ENCODE peak calls at places on chromosomes 12 and 14, in five cellular contexts. I is NCI-H1694 treated with DMSO at 0.1 percent for 48 hours; G is nephron progenitor cell; Z is neuronal stem cell; Q is stimulated activated CD8-positive, alpha-beta memory T cell treated with anti-CD3 and anti-CD28 coated beads, Interleukin-2, amount 100 ng/mL, for 48 hours. V is an unnamed sample.

GRCh38 chr14:105141486-105142281 is 26.9 kb downstream of the JAG2 start:
- DNase-seq in Z (no peak), G (no peak), Q (no peak), I (no peak), V (no peak)

GRCh38 chr12:60205500-60205899 is 609.7 kb downstream of the SLC16A7 start:
- DNase-seq in Z (no peak), G (no peak), I (no peak), Q (no peak), V (no peak)

GRCh38 chr12:52210186-52210924 is 18.5 kb upstream of the KRT80 start:
- DNase-seq in Q (no peak), I (no peak), G (no peak), Z (no peak), V (no peak)

GRCh38 chr12:60501124-60501729 is 905.4 kb downstream of the SLC16A7 start:
- DNase-seq in I (no peak), Z (no peak), Q (no peak), G (no peak), V (no peak)

GRCh38 chr12:1056390-1056789 is 65.4 kb downstream of the ERC1 start:
- DNase-seq in I (no peak), G (no peak), Q (no peak), Z (no peak), V (no peak)

GRCh38 chr14:105884808-105885281 is 358.5 kb downstream of the TMEM121 start:
- DNase-seq in Q (no peak), G (no peak), I (no peak), Z (no peak), V (no peak)

GRCh38 chr14:35332517-35333346 is 40.5 kb downstream of the PSMA6 start:
- DNase-seq in G (no peak), I (no peak), Z (no peak), Q (peak), V (peak)

GRCh38 chr14:89264196-89264800 is 152.7 kb downstream of the FOXN3 start:
- DNase-seq in G (no peak), Q (no peak), I (no peak), Z (no peak), V (no peak)

GRCh38 chr12:124470139-124470538 is 97.3 kb downstream of the NCOR2 start:
- DNase-seq in I (no peak), Z (no peak), Q (no peak), G (no peak), V (no peak)

GRCh38 chr12:89051065-89051677 is 301.1 kb downstream of the DUSP6 start:
- DNase-seq in Q (no peak), G (no peak), Z (peak), I (peak), V (peak)

GRCh38 chr14:106622200-106622745 is 1095.9 kb downstream of the TMEM121 start:
- DNase-seq in Q (peak), I (no peak), Z (no peak), G (no peak), V (no peak)

GRCh38 chr12:39235990-39236767 is 206.7 kb downstream of the KIF21A start:
- DNase-seq in I (no peak), Z (no peak), G (no peak), Q (no peak), V (no peak)

GRCh38 chr14:72524230-72524629 is 369.7 kb downstream of the DPF3 start:
- DNase-seq in Q (no peak), G (no peak), Z (no peak), I (no peak), V (no peak)

GRCh38 chr12:64175254-64175945 is 46.7 kb downstream of the KICS2 start:
- DNase-seq in Q (no peak), I (no peak), G (no peak), Z (no peak), V (no peak)

GRCh38 chr12:76346798-76347420 is 1.3 kb downstream of the BBS10 start:
- DNase-seq in I (peak), Q (peak), Z (no peak), G (no peak), V (peak)

GRCh38 chr12:131009595-131010270 is 56.0 kb downstream of the ADGRD1 start:
- DNase-seq in Z (no peak), G (no peak), I (no peak), Q (no peak), V (no peak)

GRCh38 chr12:102426599-102427541 is 53.5 kb downstream of the IGF1 start:
- DNase-seq in Q (no peak), Z (no peak), G (no peak), I (no peak), V (no peak)

GRCh38 chr12:128098725-128099124 is 168.2 kb upstream of the TMEM132C start:
- DNase-seq in Q (no peak), I (no peak), Z (no peak), G (no peak), V (no peak)

GRCh38 chr14:29898470-29898869 is 29.2 kb downstream of the PRKD1 start:
- DNase-seq in G (no peak), Q (no peak), Z (no peak), I (no peak), V (no peak)

GRCh38 chr14:53495846-53496343 is 342.8 kb upstream of the DDHD1 start:
- DNase-seq in I (no peak), Z (no peak), G (no peak), Q (no peak), V (no peak)

GRCh38 chr12:3132636-3133409 is 55.6 kb downstream of the TSPAN9 start:
- DNase-seq in G (no peak), Z (no peak), Q (no peak), I (no peak), V (no peak)

GRCh38 chr14:91205449-91205848 is 39.1 kb downstream of the GPR68 start:
- DNase-seq in Z (no peak), I (no peak), Q (no peak), G (no peak), V (no peak)

GRCh38 chr14:68968051-68968450 is 11.1 kb downstream of the ACTN1 start:
- DNase-seq in I (no peak), Z (no peak), Q (no peak), G (no peak), V (no peak)

GRCh38 chr12:82019533-82019932 is 260.4 kb upstream of the PPFIA2 start:
- DNase-seq in Q (no peak), I (no peak), Z (no peak), G (no peak), V (no peak)